ENCODE peak calls at places on chromosomes 1 and 21, in nine cellular contexts. H is HTR-8/SVneo, I is C1 segment of cervical spinal cord, E is mesenteric fat pad, X is sciatic nerve, Y is glutamatergic neuron, Z is transverse colon, U is uterus, A is iris pigment epithelial cell. W is an unnamed sample.

GRCh38 chr21:38329176-38329575 is 72.4 kb downstream of the KCNJ15 start:
- DNase-seq in Y (no peak), A (no peak), Z (no peak), E (no peak), U (no peak), I (no peak), X (no peak), H (no peak), W (no peak)

GRCh38 chr21:41903559-41904351 is 24.6 kb upstream of the PRDM15 start:
- DNase-seq in Z (no peak), E (no peak), U (no peak), Y (no peak), I (no peak), X (no peak), H (no peak), A (no peak), W (no peak)

GRCh38 chr1:2414297-2414958 is 2.1 kb upstream of the PEX10 start:
- DNase-seq in I (no peak), H (peak), Y (peak), E (no peak), A (peak), Z (peak), X (peak), U (peak), W (peak)

GRCh38 chr1:94543003-94543402 is 1.4 kb upstream of the F3 start:
- DNase-seq in I (no peak), Z (no peak), U (no peak), E (no peak), Y (no peak), H (no peak), X (no peak), A (no peak), W (peak)

GRCh38 chr1:2196901-2197638 is 2.5 kb upstream of the FAAP20 start:
- DNase-seq in Z (no peak), Y (no peak), U (no peak), E (no peak), X (no peak), H (no peak), A (no peak), I (no peak), W (no peak)

GRCh38 chr1:180365039-180365438 is 135.0 kb downstream of the LHX4 start:
- DNase-seq in E (no peak), Y (no peak), U (no peak), A (peak), H (no peak), X (no peak), Z (no peak), I (no peak), W (peak)

GRCh38 chr1:186574951-186575747 is 105.1 kb downstream of the PTGS2 start:
- DNase-seq in Y (no peak), H (no peak), I (no peak), E (no peak), U (no peak), X (no peak), A (peak), Z (no peak), W (peak)

GRCh38 chr1:205480349-205481278 is 23.9 kb upstream of the CDK18 start:
- DNase-seq in A (no peak), Z (no peak), I (no peak), Y (no peak), E (no peak), H (no peak), X (no peak), U (no peak), W (no peak)

GRCh38 chr1:54952950-54953718 is 27.3 kb upstream of the TMEM61 start:
- DNase-seq in A (peak), I (no peak), U (no peak), Z (no peak), X (no peak), Y (no peak), H (no peak), E (no peak), W (no peak)

W was measured in Kasumi-1.